ENCODE peak calls at places on chromosomes 7 and 10, in four cellular contexts. One of them, this sample, is unnamed.

GRCh38 chr7:75045881-75046280 is 27.7 kb downstream of the RCC1L start:
- DNase-seq in RCC 7860: no peak
- DNase-seq in pons: no peak
- DNase-seq in activated CD8-positive, alpha-beta memory T cell treated with anti-CD3 and anti-CD28 coated beads, Interleukin-2, amount 50 U/mL, for 48 hours: no peak
- DNase-seq in this sample: no peak

GRCh38 chr10:14880201-14880600 is 1.5 kb downstream of the SUV39H2 start:
- DNase-seq in RCC 7860: no peak
- DNase-seq in pons: no peak
- DNase-seq in activated CD8-positive, alpha-beta memory T cell treated with anti-CD3 and anti-CD28 coated beads, Interleukin-2, amount 50 U/mL, for 48 hours: no peak
- DNase-seq in this sample: no peak

GRCh38 chr10:112898540-112899395 is 51.3 kb upstream of the TCF7L2 start:
- DNase-seq in RCC 7860: peak
- DNase-seq in pons: no peak
- DNase-seq in activated CD8-positive, alpha-beta memory T cell treated with anti-CD3 and anti-CD28 coated beads, Interleukin-2, amount 50 U/mL, for 48 hours: no peak
- DNase-seq in this sample: no peak

GRCh38 chr7:46619723-46620310 is 698.7 kb upstream of the IGFBP3 start:
- DNase-seq in RCC 7860: no peak
- DNase-seq in pons: no peak
- DNase-seq in activated CD8-positive, alpha-beta memory T cell treated with anti-CD3 and anti-CD28 coated beads, Interleukin-2, amount 50 U/mL, for 48 hours: no peak
- DNase-seq in this sample: no peak

GRCh38 chr10:86170255-86171153 is 196.1 kb downstream of the GRID1 start:
- DNase-seq in RCC 7860: no peak
- DNase-seq in pons: no peak
- DNase-seq in activated CD8-positive, alpha-beta memory T cell treated with anti-CD3 and anti-CD28 coated beads, Interleukin-2, amount 50 U/mL, for 48 hours: no peak
- DNase-seq in this sample: no peak

GRCh38 chr10:51789118-51789517 is 89.7 kb upstream of the CSTF2T start:
- DNase-seq in RCC 7860: no peak
- DNase-seq in pons: no peak
- DNase-seq in activated CD8-positive, alpha-beta memory T cell treated with anti-CD3 and anti-CD28 coated beads, Interleukin-2, amount 50 U/mL, for 48 hours: no peak
- DNase-seq in this sample: no peak

GRCh38 chr7:19353158-19353557 is 207.9 kb upstream of the FERD3L start:
- DNase-seq in RCC 7860: no peak
- DNase-seq in pons: no peak
- DNase-seq in activated CD8-positive, alpha-beta memory T cell treated with anti-CD3 and anti-CD28 coated beads, Interleukin-2, amount 50 U/mL, for 48 hours: no peak
- DNase-seq in this sample: no peak

GRCh38 chr10:58700576-58700975 is 187.9 kb downstream of the BICC1 start:
- DNase-seq in RCC 7860: no peak
- DNase-seq in pons: no peak
- DNase-seq in activated CD8-positive, alpha-beta memory T cell treated with anti-CD3 and anti-CD28 coated beads, Interleukin-2, amount 50 U/mL, for 48 hours: no peak
- DNase-seq in this sample: no peak

GRCh38 chr7:107659666-107660065 is 962 bp upstream of the SLC26A4 start:
- DNase-seq in RCC 7860: peak
- DNase-seq in pons: no peak
- DNase-seq in activated CD8-positive, alpha-beta memory T cell treated with anti-CD3 and anti-CD28 coated beads, Interleukin-2, amount 50 U/mL, for 48 hours: no peak
- DNase-seq in this sample: no peak

GRCh38 chr10:22265839-22266537 is 48.2 kb upstream of the EBLN1 start:
- DNase-seq in RCC 7860: no peak
- DNase-seq in pons: no peak
- DNase-seq in activated CD8-positive, alpha-beta memory T cell treated with anti-CD3 and anti-CD28 coated beads, Interleukin-2, amount 50 U/mL, for 48 hours: no peak
- DNase-seq in this sample: no peak

GRCh38 chr7:4707980-4708411 is 25.9 kb downstream of the FOXK1 start:
- DNase-seq in RCC 7860: no peak
- DNase-seq in pons: no peak
- DNase-seq in activated CD8-positive, alpha-beta memory T cell treated with anti-CD3 and anti-CD28 coated beads, Interleukin-2, amount 50 U/mL, for 48 hours: no peak
- DNase-seq in this sample: no peak

GRCh38 chr10:50595785-50596184 is 28.0 kb downstream of the SGMS1 start:
- DNase-seq in RCC 7860: no peak
- DNase-seq in pons: no peak
- DNase-seq in activated CD8-positive, alpha-beta memory T cell treated with anti-CD3 and anti-CD28 coated beads, Interleukin-2, amount 50 U/mL, for 48 hours: no peak
- DNase-seq in this sample: no peak

GRCh38 chr10:43942096-43942885 is 293.6 kb upstream of the ZNF32 start:
- DNase-seq in RCC 7860: no peak
- DNase-seq in pons: no peak
- DNase-seq in activated CD8-positive, alpha-beta memory T cell treated with anti-CD3 and anti-CD28 coated beads, Interleukin-2, amount 50 U/mL, for 48 hours: peak
- DNase-seq in this sample: no peak

GRCh38 chr7:127530148-127530547 is 55.2 kb downstream of the GCC1 start:
- DNase-seq in RCC 7860: no peak
- DNase-seq in pons: no peak
- DNase-seq in activated CD8-positive, alpha-beta memory T cell treated with anti-CD3 and anti-CD28 coated beads, Interleukin-2, amount 50 U/mL, for 48 hours: no peak
- DNase-seq in this sample: no peak

GRCh38 chr7:12757443-12757842 is 70.0 kb downstream of the ARL4A start:
- DNase-seq in RCC 7860: peak
- DNase-seq in pons: no peak
- DNase-seq in activated CD8-positive, alpha-beta memory T cell treated with anti-CD3 and anti-CD28 coated beads, Interleukin-2, amount 50 U/mL, for 48 hours: no peak
- DNase-seq in this sample: no peak

GRCh38 chr10:42428534-42428933 is 209.8 kb downstream of the ZNF33B start:
- DNase-seq in RCC 7860: no peak
- DNase-seq in pons: peak
- DNase-seq in activated CD8-positive, alpha-beta memory T cell treated with anti-CD3 and anti-CD28 coated beads, Interleukin-2, amount 50 U/mL, for 48 hours: no peak
- DNase-seq in this sample: no peak

GRCh38 chr7:158270856-158271413 is 316.7 kb downstream of the PTPRN2 start:
- DNase-seq in RCC 7860: no peak
- DNase-seq in pons: no peak
- DNase-seq in activated CD8-positive, alpha-beta memory T cell treated with anti-CD3 and anti-CD28 coated beads, Interleukin-2, amount 50 U/mL, for 48 hours: no peak
- DNase-seq in this sample: no peak

This sample was measured in midbrain.